ENCODE peak calls at places on chromosomes 4 and X, in ten cellular contexts. One of them, this sample, is unnamed.
A peak's percentile ranks its signal among the peaks of the same experiment; 100 is the strongest.

GRCh38 chr4:169707958-169708643 is 49.6 kb downstream of the HPF1 start:
- DNase-seq in nephron progenitor cell: no peak
- DNase-seq in WERI-Rb-1: no peak
- DNase-seq in mesothelial cell of epicardium: no peak
- DNase-seq in CD4-positive, alpha-beta T cell: no peak
- DNase-seq in activated CD8-positive, alpha-beta T cell treated with anti-CD3 and anti-CD28 coated beads for 36 hours: no peak
- DNase-seq in CD8-positive, alpha-beta T cell: no peak
- DNase-seq in cardiac fibroblast: peak; percentile 79
- DNase-seq in neural progenitor cell: no peak
- DNase-seq in left ventricle myocardium inferior: no peak
- DNase-seq in this sample: no peak

GRCh38 chrX:111095974-111096870 is at the start of gene PAK3:
- DNase-seq in nephron progenitor cell: peak; percentile 74
- DNase-seq in WERI-Rb-1: peak; percentile 37
- DNase-seq in mesothelial cell of epicardium: peak; percentile 62
- DNase-seq in CD4-positive, alpha-beta T cell: no peak
- DNase-seq in activated CD8-positive, alpha-beta T cell treated with anti-CD3 and anti-CD28 coated beads for 36 hours: peak; percentile 30
- DNase-seq in CD8-positive, alpha-beta T cell: no peak
- DNase-seq in cardiac fibroblast: peak; percentile 48
- DNase-seq in neural progenitor cell: peak; percentile 79
- DNase-seq in left ventricle myocardium inferior: no peak
- DNase-seq in this sample: peak; percentile 47

GRCh38 chr4:173703076-173703475 is 173.0 kb upstream of the HAND2 start:
- DNase-seq in nephron progenitor cell: no peak
- DNase-seq in WERI-Rb-1: no peak
- DNase-seq in mesothelial cell of epicardium: no peak
- DNase-seq in CD4-positive, alpha-beta T cell: no peak
- DNase-seq in activated CD8-positive, alpha-beta T cell treated with anti-CD3 and anti-CD28 coated beads for 36 hours: no peak
- DNase-seq in CD8-positive, alpha-beta T cell: no peak
- DNase-seq in cardiac fibroblast: no peak
- DNase-seq in neural progenitor cell: no peak
- DNase-seq in left ventricle myocardium inferior: no peak
- DNase-seq in this sample: no peak

GRCh38 chr4:65825121-65825520 is 154.8 kb upstream of the EPHA5 start:
- DNase-seq in nephron progenitor cell: no peak
- DNase-seq in WERI-Rb-1: no peak
- DNase-seq in mesothelial cell of epicardium: no peak
- DNase-seq in CD4-positive, alpha-beta T cell: no peak
- DNase-seq in activated CD8-positive, alpha-beta T cell treated with anti-CD3 and anti-CD28 coated beads for 36 hours: no peak
- DNase-seq in CD8-positive, alpha-beta T cell: no peak
- DNase-seq in cardiac fibroblast: peak; percentile 22
- DNase-seq in neural progenitor cell: no peak
- DNase-seq in left ventricle myocardium inferior: no peak
- DNase-seq in this sample: no peak

GRCh38 chrX:78321809-78322208 is 5.6 kb downstream of the CYSLTR1 start:
- DNase-seq in nephron progenitor cell: no peak
- DNase-seq in WERI-Rb-1: no peak
- DNase-seq in mesothelial cell of epicardium: no peak
- DNase-seq in CD4-positive, alpha-beta T cell: no peak
- DNase-seq in activated CD8-positive, alpha-beta T cell treated with anti-CD3 and anti-CD28 coated beads for 36 hours: peak; percentile 59
- DNase-seq in CD8-positive, alpha-beta T cell: peak; percentile 29
- DNase-seq in cardiac fibroblast: no peak
- DNase-seq in neural progenitor cell: no peak
- DNase-seq in left ventricle myocardium inferior: peak; percentile 14
- DNase-seq in this sample: no peak

GRCh38 chr4:148649669-148650331 is 207.6 kb upstream of the NR3C2 start:
- DNase-seq in nephron progenitor cell: no peak
- DNase-seq in WERI-Rb-1: no peak
- DNase-seq in mesothelial cell of epicardium: no peak
- DNase-seq in CD4-positive, alpha-beta T cell: no peak
- DNase-seq in activated CD8-positive, alpha-beta T cell treated with anti-CD3 and anti-CD28 coated beads for 36 hours: no peak
- DNase-seq in CD8-positive, alpha-beta T cell: no peak
- DNase-seq in cardiac fibroblast: peak; percentile 75
- DNase-seq in neural progenitor cell: no peak
- DNase-seq in left ventricle myocardium inferior: no peak
- DNase-seq in this sample: no peak

GRCh38 chr4:119540249-119540648 is 88.4 kb downstream of the PDE5A start:
- DNase-seq in nephron progenitor cell: no peak
- DNase-seq in WERI-Rb-1: no peak
- DNase-seq in mesothelial cell of epicardium: no peak
- DNase-seq in CD4-positive, alpha-beta T cell: no peak
- DNase-seq in activated CD8-positive, alpha-beta T cell treated with anti-CD3 and anti-CD28 coated beads for 36 hours: no peak
- DNase-seq in CD8-positive, alpha-beta T cell: no peak
- DNase-seq in cardiac fibroblast: no peak
- DNase-seq in neural progenitor cell: no peak
- DNase-seq in left ventricle myocardium inferior: no peak
- DNase-seq in this sample: no peak

GRCh38 chr4:13329963-13330362 is 154.2 kb downstream of the RAB28 start:
- DNase-seq in nephron progenitor cell: no peak
- DNase-seq in WERI-Rb-1: no peak
- DNase-seq in mesothelial cell of epicardium: no peak
- DNase-seq in CD4-positive, alpha-beta T cell: no peak
- DNase-seq in activated CD8-positive, alpha-beta T cell treated with anti-CD3 and anti-CD28 coated beads for 36 hours: no peak
- DNase-seq in CD8-positive, alpha-beta T cell: no peak
- DNase-seq in cardiac fibroblast: peak; percentile 50
- DNase-seq in neural progenitor cell: no peak
- DNase-seq in left ventricle myocardium inferior: no peak
- DNase-seq in this sample: no peak

GRCh38 chr4:929096-929765 is 2.9 kb downstream of the GAK start:
- DNase-seq in nephron progenitor cell: no peak
- DNase-seq in WERI-Rb-1: no peak
- DNase-seq in mesothelial cell of epicardium: peak; percentile 24
- DNase-seq in CD4-positive, alpha-beta T cell: no peak
- DNase-seq in activated CD8-positive, alpha-beta T cell treated with anti-CD3 and anti-CD28 coated beads for 36 hours: no peak
- DNase-seq in CD8-positive, alpha-beta T cell: no peak
- DNase-seq in cardiac fibroblast: no peak
- DNase-seq in neural progenitor cell: no peak
- DNase-seq in left ventricle myocardium inferior: no peak
- DNase-seq in this sample: no peak

GRCh38 chr4:32161382-32161781 is 1441.2 kb downstream of the PCDH7 start:
- DNase-seq in nephron progenitor cell: no peak
- DNase-seq in WERI-Rb-1: no peak
- DNase-seq in mesothelial cell of epicardium: no peak
- DNase-seq in CD4-positive, alpha-beta T cell: no peak
- DNase-seq in activated CD8-positive, alpha-beta T cell treated with anti-CD3 and anti-CD28 coated beads for 36 hours: no peak
- DNase-seq in CD8-positive, alpha-beta T cell: no peak
- DNase-seq in cardiac fibroblast: peak; percentile 29
- DNase-seq in neural progenitor cell: no peak
- DNase-seq in left ventricle myocardium inferior: no peak
- DNase-seq in this sample: no peak

GRCh38 chr4:114615435-114615834 is 16.8 kb downstream of the UGT8 start:
- DNase-seq in nephron progenitor cell: no peak
- DNase-seq in WERI-Rb-1: no peak
- DNase-seq in mesothelial cell of epicardium: no peak
- DNase-seq in CD4-positive, alpha-beta T cell: no peak
- DNase-seq in activated CD8-positive, alpha-beta T cell treated with anti-CD3 and anti-CD28 coated beads for 36 hours: no peak
- DNase-seq in CD8-positive, alpha-beta T cell: no peak
- DNase-seq in cardiac fibroblast: no peak
- DNase-seq in neural progenitor cell: no peak
- DNase-seq in left ventricle myocardium inferior: no peak
- DNase-seq in this sample: no peak

GRCh38 chr4:7646384-7647061 is 211.8 kb upstream of the PSAPL1 start:
- DNase-seq in nephron progenitor cell: no peak
- DNase-seq in WERI-Rb-1: no peak
- DNase-seq in mesothelial cell of epicardium: no peak
- DNase-seq in CD4-positive, alpha-beta T cell: no peak
- DNase-seq in activated CD8-positive, alpha-beta T cell treated with anti-CD3 and anti-CD28 coated beads for 36 hours: peak; percentile 20
- DNase-seq in CD8-positive, alpha-beta T cell: peak; percentile 16
- DNase-seq in cardiac fibroblast: no peak
- DNase-seq in neural progenitor cell: no peak
- DNase-seq in left ventricle myocardium inferior: no peak
- DNase-seq in this sample: no peak

GRCh38 chrX:50483283-50483682 is 12.7 kb upstream of the DGKK start:
- DNase-seq in nephron progenitor cell: no peak
- DNase-seq in WERI-Rb-1: no peak
- DNase-seq in mesothelial cell of epicardium: no peak
- DNase-seq in CD4-positive, alpha-beta T cell: no peak
- DNase-seq in activated CD8-positive, alpha-beta T cell treated with anti-CD3 and anti-CD28 coated beads for 36 hours: no peak
- DNase-seq in CD8-positive, alpha-beta T cell: no peak
- DNase-seq in cardiac fibroblast: no peak
- DNase-seq in neural progenitor cell: no peak
- DNase-seq in left ventricle myocardium inferior: no peak
- DNase-seq in this sample: no peak

GRCh38 chr4:73964862-73965611 is 16.8 kb downstream of the PF4 start:
- DNase-seq in nephron progenitor cell: peak; percentile 37
- DNase-seq in WERI-Rb-1: peak; percentile 86
- DNase-seq in mesothelial cell of epicardium: no peak
- DNase-seq in CD4-positive, alpha-beta T cell: no peak
- DNase-seq in activated CD8-positive, alpha-beta T cell treated with anti-CD3 and anti-CD28 coated beads for 36 hours: no peak
- DNase-seq in CD8-positive, alpha-beta T cell: no peak
- DNase-seq in cardiac fibroblast: peak; percentile 42
- DNase-seq in neural progenitor cell: peak; percentile 71
- DNase-seq in left ventricle myocardium inferior: no peak
- DNase-seq in this sample: no peak

GRCh38 chrX:52346462-52347165 is 22.2 kb upstream of the XAGE2 start:
- DNase-seq in nephron progenitor cell: no peak
- DNase-seq in WERI-Rb-1: no peak
- DNase-seq in mesothelial cell of epicardium: no peak
- DNase-seq in CD4-positive, alpha-beta T cell: no peak
- DNase-seq in activated CD8-positive, alpha-beta T cell treated with anti-CD3 and anti-CD28 coated beads for 36 hours: peak; percentile 42
- DNase-seq in CD8-positive, alpha-beta T cell: no peak
- DNase-seq in cardiac fibroblast: peak; percentile 39
- DNase-seq in neural progenitor cell: no peak
- DNase-seq in left ventricle myocardium inferior: no peak
- DNase-seq in this sample: no peak

GRCh38 chr4:88523325-88524129 is at the start of gene PYURF:
- DNase-seq in nephron progenitor cell: peak; percentile 97
- DNase-seq in WERI-Rb-1: peak; percentile 97
- DNase-seq in mesothelial cell of epicardium: peak; percentile 90
- DNase-seq in CD4-positive, alpha-beta T cell: peak; percentile 42
- DNase-seq in activated CD8-positive, alpha-beta T cell treated with anti-CD3 and anti-CD28 coated beads for 36 hours: peak; percentile 84
- DNase-seq in CD8-positive, alpha-beta T cell: peak; percentile 60
- DNase-seq in cardiac fibroblast: peak; percentile 95
- DNase-seq in neural progenitor cell: peak; percentile 95
- DNase-seq in left ventricle myocardium inferior: peak; percentile 98
- DNase-seq in this sample: peak; percentile 87

GRCh38 chr4:79065262-79065661 is 126.0 kb upstream of the PAQR3 start:
- DNase-seq in nephron progenitor cell: no peak
- DNase-seq in WERI-Rb-1: no peak
- DNase-seq in mesothelial cell of epicardium: no peak
- DNase-seq in CD4-positive, alpha-beta T cell: no peak
- DNase-seq in activated CD8-positive, alpha-beta T cell treated with anti-CD3 and anti-CD28 coated beads for 36 hours: no peak
- DNase-seq in CD8-positive, alpha-beta T cell: no peak
- DNase-seq in cardiac fibroblast: no peak
- DNase-seq in neural progenitor cell: no peak
- DNase-seq in left ventricle myocardium inferior: no peak
- DNase-seq in this sample: no peak

DNA sequence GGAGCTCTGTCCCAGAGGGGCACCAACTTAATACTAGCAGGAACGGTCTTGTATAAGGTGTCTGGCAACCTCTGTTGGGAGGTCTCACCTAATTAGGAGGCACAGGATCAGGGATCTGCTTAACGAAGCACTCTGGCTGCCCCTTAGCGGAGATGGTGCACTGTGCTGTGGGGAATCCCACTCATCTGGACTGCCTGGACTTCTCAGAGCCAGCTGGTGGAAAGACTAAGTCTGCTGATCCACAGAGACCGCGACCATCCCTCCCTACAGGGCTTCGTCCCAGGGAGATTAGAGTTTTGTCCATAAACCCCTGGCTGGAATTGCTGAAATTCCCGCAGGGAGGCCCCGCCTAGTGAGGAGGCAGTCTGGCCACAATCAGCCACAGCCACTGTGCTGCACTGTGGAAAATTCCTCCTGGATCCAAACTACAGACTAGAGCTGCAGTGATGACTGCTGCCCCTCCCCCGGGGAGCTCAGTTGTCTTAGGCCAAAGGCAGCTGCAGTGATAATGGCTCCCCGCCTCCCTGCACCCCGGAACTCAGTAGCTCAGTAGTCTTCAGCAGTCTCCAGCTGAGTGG is 22.0 kb upstream of the ZCCHC4 start:
- DNase-seq in nephron progenitor cell: no peak
- DNase-seq in WERI-Rb-1: peak; percentile 21
- DNase-seq in mesothelial cell of epicardium: no peak
- DNase-seq in CD4-positive, alpha-beta T cell: no peak
- DNase-seq in activated CD8-positive, alpha-beta T cell treated with anti-CD3 and anti-CD28 coated beads for 36 hours: no peak
- DNase-seq in CD8-positive, alpha-beta T cell: no peak
- DNase-seq in cardiac fibroblast: no peak
- DNase-seq in neural progenitor cell: peak; percentile 48
- DNase-seq in left ventricle myocardium inferior: no peak
- DNase-seq in this sample: no peak
- TF ChIP-seq CTCF in nephron progenitor cell: no peak
- TF ChIP-seq CTCF in WERI-Rb-1: no peak
- TF ChIP-seq CTCF in mesothelial cell of epicardium: no peak
- TF ChIP-seq CTCF in CD4-positive, alpha-beta T cell: no peak
- TF ChIP-seq CTCF in activated CD8-positive, alpha-beta T cell treated with anti-CD3 and anti-CD28 coated beads for 36 hours: no peak
- TF ChIP-seq CTCF in CD8-positive, alpha-beta T cell: no peak
- TF ChIP-seq CTCF in cardiac fibroblast: no peak
- TF ChIP-seq CTCF in neural progenitor cell: no peak
- TF ChIP-seq CTCF in left ventricle myocardium inferior: no peak
- TF ChIP-seq CTCF in this sample: no peak

GRCh38 chr4:186104895-186105720 is 604 bp downstream of the FAM149A start:
- DNase-seq in nephron progenitor cell: peak; percentile 63
- DNase-seq in WERI-Rb-1: peak; percentile 23
- DNase-seq in mesothelial cell of epicardium: peak; percentile 57
- DNase-seq in CD4-positive, alpha-beta T cell: no peak
- DNase-seq in activated CD8-positive, alpha-beta T cell treated with anti-CD3 and anti-CD28 coated beads for 36 hours: no peak
- DNase-seq in CD8-positive, alpha-beta T cell: no peak
- DNase-seq in cardiac fibroblast: no peak
- DNase-seq in neural progenitor cell: peak; percentile 59
- DNase-seq in left ventricle myocardium inferior: no peak
- DNase-seq in this sample: peak; percentile 41
- TF ChIP-seq CTCF in nephron progenitor cell: no peak
- TF ChIP-seq CTCF in WERI-Rb-1: peak; percentile 3
- TF ChIP-seq CTCF in mesothelial cell of epicardium: no peak
- TF ChIP-seq CTCF in CD4-positive, alpha-beta T cell: no peak
- TF ChIP-seq CTCF in activated CD8-positive, alpha-beta T cell treated with anti-CD3 and anti-CD28 coated beads for 36 hours: no peak
- TF ChIP-seq CTCF in CD8-positive, alpha-beta T cell: no peak
- TF ChIP-seq CTCF in cardiac fibroblast: no peak
- TF ChIP-seq CTCF in neural progenitor cell: peak; percentile 19
- TF ChIP-seq CTCF in left ventricle myocardium inferior: no peak
- TF ChIP-seq CTCF in this sample: peak; percentile 31

DNA sequence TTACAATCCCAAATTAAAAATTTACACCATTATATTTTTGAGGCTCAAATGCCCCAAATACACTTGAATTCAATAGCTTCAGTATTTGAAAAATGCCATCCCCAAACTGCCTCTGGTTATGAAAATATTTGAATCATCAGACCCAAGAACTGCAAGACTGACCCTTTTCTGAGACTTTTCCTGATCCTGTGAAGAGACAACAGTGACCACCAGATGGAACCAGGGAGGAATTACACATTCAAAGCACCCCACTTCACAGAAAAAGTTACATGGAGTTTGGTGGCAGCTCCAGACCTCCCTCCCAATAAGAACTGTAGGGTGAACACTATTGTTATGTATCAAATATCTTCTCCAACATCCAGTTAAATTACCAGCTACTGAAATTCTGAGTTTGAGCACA is 44.0 kb upstream of the SCD5 start:
- DNase-seq in nephron progenitor cell: no peak
- DNase-seq in WERI-Rb-1: no peak
- DNase-seq in mesothelial cell of epicardium: no peak
- DNase-seq in CD4-positive, alpha-beta T cell: no peak
- DNase-seq in activated CD8-positive, alpha-beta T cell treated with anti-CD3 and anti-CD28 coated beads for 36 hours: no peak
- DNase-seq in CD8-positive, alpha-beta T cell: no peak
- DNase-seq in cardiac fibroblast: peak; percentile 39
- DNase-seq in neural progenitor cell: peak; percentile 15
- DNase-seq in left ventricle myocardium inferior: no peak
- DNase-seq in this sample: no peak
- TF ChIP-seq CTCF in nephron progenitor cell: peak; percentile 10
- TF ChIP-seq CTCF in WERI-Rb-1: peak; percentile 35
- TF ChIP-seq CTCF in mesothelial cell of epicardium: no peak
- TF ChIP-seq CTCF in CD4-positive, alpha-beta T cell: no peak
- TF ChIP-seq CTCF in activated CD8-positive, alpha-beta T cell treated with anti-CD3 and anti-CD28 coated beads for 36 hours: no peak
- TF ChIP-seq CTCF in CD8-positive, alpha-beta T cell: no peak
- TF ChIP-seq CTCF in cardiac fibroblast: peak; percentile 45
- TF ChIP-seq CTCF in neural progenitor cell: peak; percentile 44
- TF ChIP-seq CTCF in left ventricle myocardium inferior: peak; percentile 14
- TF ChIP-seq CTCF in this sample: peak; percentile 49

GRCh38 chrX:35098419-35098818 is 155.8 kb downstream of the FAM47B start:
- DNase-seq in nephron progenitor cell: no peak
- DNase-seq in WERI-Rb-1: no peak
- DNase-seq in mesothelial cell of epicardium: no peak
- DNase-seq in CD4-positive, alpha-beta T cell: no peak
- DNase-seq in activated CD8-positive, alpha-beta T cell treated with anti-CD3 and anti-CD28 coated beads for 36 hours: no peak
- DNase-seq in CD8-positive, alpha-beta T cell: no peak
- DNase-seq in cardiac fibroblast: peak; percentile 8
- DNase-seq in neural progenitor cell: no peak
- DNase-seq in left ventricle myocardium inferior: no peak
- DNase-seq in this sample: no peak
- TF ChIP-seq CTCF in nephron progenitor cell: no peak
- TF ChIP-seq CTCF in WERI-Rb-1: no peak
- TF ChIP-seq CTCF in mesothelial cell of epicardium: no peak
- TF ChIP-seq CTCF in CD4-positive, alpha-beta T cell: no peak
- TF ChIP-seq CTCF in activated CD8-positive, alpha-beta T cell treated with anti-CD3 and anti-CD28 coated beads for 36 hours: no peak
- TF ChIP-seq CTCF in CD8-positive, alpha-beta T cell: no peak
- TF ChIP-seq CTCF in cardiac fibroblast: no peak
- TF ChIP-seq CTCF in neural progenitor cell: peak; percentile 7
- TF ChIP-seq CTCF in left ventricle myocardium inferior: peak; percentile 15
- TF ChIP-seq CTCF in this sample: no peak